ENCODE peak calls at places on chromosome 13, in seven cellular contexts. V is suprapubic skin, I is Peyer's patch, E is HCT116, S is NB4, Z is lower leg skin, D is ovary. J is an unnamed sample.

GRCh38 chr13:44313674-44314073 is 60.0 kb upstream of the SERP2 start:
- DNase-seq in V (no peak), I (no peak), E (peak), S (peak), Z (no peak), D (no peak), J (no peak)

GRCh38 chr13:94829801-94830200 is 117.5 kb upstream of the SOX21 start:
- DNase-seq in V (no peak), I (no peak), E (no peak), S (no peak), Z (no peak), D (no peak), J (no peak)

GRCh38 chr13:46804391-46804815 is 7.4 kb upstream of the ESD start:
- DNase-seq in V (no peak), I (no peak), E (peak), S (no peak), Z (no peak), D (no peak), J (no peak)

GRCh38 chr13:25372275-25373081 is 704 bp downstream of the ATP8A2 start:
- DNase-seq in V (no peak), I (no peak), E (no peak), S (no peak), Z (no peak), D (no peak), J (no peak)

GRCh38 chr13:62779146-62779545 is 1363.5 kb upstream of the PCDH20 start:
- DNase-seq in V (no peak), I (no peak), E (no peak), S (no peak), Z (no peak), D (no peak), J (no peak)

GRCh38 chr13:39516140-39516539 is 86.9 kb downstream of the LHFPL6 start:
- DNase-seq in V (no peak), I (no peak), E (no peak), S (no peak), Z (no peak), D (no peak), J (no peak)

GRCh38 chr13:104750377-104750776 is 1684.2 kb upstream of the SLC10A2 start:
- DNase-seq in V (no peak), I (no peak), E (no peak), S (no peak), Z (no peak), D (no peak), J (no peak)

GRCh38 chr13:28440774-28441532 is 54.0 kb downstream of the FLT1 start:
- DNase-seq in V (no peak), I (no peak), E (no peak), S (no peak), Z (no peak), D (no peak), J (no peak)

GRCh38 chr13:90315061-90315460 is 1032.4 kb upstream of the MIR17HG start:
- DNase-seq in V (no peak), I (no peak), E (no peak), S (no peak), Z (no peak), D (no peak), J (no peak)

GRCh38 chr13:99197257-99197651 is 3.4 kb upstream of the UBAC2 start:
- DNase-seq in V (no peak), I (no peak), E (no peak), S (no peak), Z (peak), D (no peak), J (no peak)

GRCh38 chr13:97119899-97120745 is 102.0 kb upstream of the MBNL2 start:
- DNase-seq in V (no peak), I (no peak), E (no peak), S (no peak), Z (no peak), D (no peak), J (no peak)

GRCh38 chr13:99614465-99614885 is 113.2 kb downstream of the TM9SF2 start:
- DNase-seq in V (no peak), I (peak), E (no peak), S (peak), Z (no peak), D (no peak), J (peak)

GRCh38 chr13:45623516-45624090 is 8.1 kb upstream of the ERICH6B start:
- DNase-seq in V (no peak), I (no peak), E (peak), S (peak), Z (no peak), D (no peak), J (no peak)

GRCh38 chr13:102195566-102196462 is 206.0 kb downstream of the FGF14 start:
- DNase-seq in V (no peak), I (no peak), E (no peak), S (no peak), Z (no peak), D (no peak), J (no peak)

GRCh38 chr13:36862002-36862706 is 43.1 kb downstream of the RFXAP start:
- DNase-seq in V (no peak), I (no peak), E (no peak), S (no peak), Z (no peak), D (no peak), J (no peak)

GRCh38 chr13:48431987-48432615 is 19.2 kb upstream of the LPAR6 start:
- DNase-seq in V (no peak), I (no peak), E (no peak), S (no peak), Z (no peak), D (no peak), J (no peak)

GRCh38 chr13:59982631-59983382 is 180.9 kb downstream of the DIAPH3 start:
- DNase-seq in V (no peak), I (no peak), E (no peak), S (no peak), Z (no peak), D (no peak), J (no peak)

GRCh38 chr13:93635687-93636086 is 409.1 kb downstream of the GPC6 start:
- DNase-seq in V (no peak), I (no peak), E (no peak), S (no peak), Z (no peak), D (no peak), J (peak)

GRCh38 chr13:113551081-113552000 is 33.2 kb upstream of the TFDP1 start:
- DNase-seq in V (no peak), I (no peak), E (no peak), S (no peak), Z (peak), D (no peak), J (peak)
- H3K4me3 ChIP-seq in V (no peak), I (no peak), E (no peak), S (no peak), Z (no peak), D (no peak), J (no peak)

GRCh38 chr13:76035711-76036110 is 399.6 kb downstream of the LMO7 start:
- DNase-seq in V (no peak), I (no peak), E (no peak), S (no peak), Z (no peak), D (no peak), J (no peak)

GRCh38 chr13:76038920-76039716 is 403.0 kb downstream of the LMO7 start:
- DNase-seq in V (no peak), I (no peak), E (no peak), S (no peak), Z (no peak), D (no peak), J (no peak)

DNA sequence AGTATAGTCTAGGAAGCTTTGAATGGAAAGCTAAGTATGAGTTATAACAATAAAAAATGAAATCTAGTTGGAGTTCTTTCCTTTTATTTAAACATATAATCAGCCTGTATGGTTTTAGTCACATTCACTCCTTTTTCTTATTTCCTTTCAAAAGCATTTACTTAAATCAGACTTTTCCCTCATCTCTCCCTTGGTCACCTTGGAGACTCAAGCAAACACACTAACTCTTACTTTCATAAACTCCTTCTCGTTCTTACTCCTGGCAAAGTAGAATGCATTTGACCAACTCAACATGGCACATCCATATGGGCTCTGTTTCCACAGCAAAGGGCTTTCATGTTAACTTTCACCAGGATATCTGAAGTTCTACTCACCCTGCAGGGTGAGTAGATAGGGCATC is 400.0 kb downstream of the LMO7 start:
- DNase-seq in V (no peak), I (no peak), E (no peak), S (no peak), Z (no peak), D (no peak), J (no peak)
- TF ChIP-seq POLR2A in V (no peak), I (no peak), E (no peak), S (no peak), Z (no peak), D (no peak), J (no peak)

GRCh38 chr13:33279898-33280549 is 5.5 kb downstream of the STARD13 start:
- DNase-seq in V (no peak), I (no peak), E (no peak), S (no peak), Z (no peak), D (no peak), J (no peak)
- H3K4me3 ChIP-seq in V (no peak), I (no peak), E (no peak), S (no peak), Z (no peak), D (no peak), J (no peak)

GRCh38 chr13:110576070-110576394 is 14.5 kb upstream of the RAB20 start:
- DNase-seq in V (no peak), I (no peak), E (no peak), S (no peak), Z (no peak), D (no peak), J (no peak)

GRCh38 chr13:110576736-110577476 is 15.4 kb upstream of the RAB20 start:
- DNase-seq in V (no peak), I (no peak), E (no peak), S (no peak), Z (no peak), D (no peak), J (peak)

GRCh38 chr13:110574161-110574560 is 12.6 kb upstream of the RAB20 start:
- DNase-seq in V (no peak), I (no peak), E (no peak), S (peak), Z (no peak), D (no peak), J (peak)

GRCh38 chr13:110572778-110573118 is 11.2 kb upstream of the RAB20 start:
- DNase-seq in V (no peak), I (no peak), E (no peak), S (no peak), Z (no peak), D (no peak), J (no peak)

GRCh38 chr13:110575322-110576069 is 14.0 kb upstream of the RAB20 start:
- DNase-seq in V (no peak), I (peak), E (no peak), S (peak), Z (no peak), D (no peak), J (peak)
- TF ChIP-seq POLR2A in V (no peak), I (no peak), E (no peak), S (no peak), Z (no peak), D (no peak), J (no peak)